ENCODE peak calls at places on chromosome 19, in ten cellular contexts. A is heart right ventricle, X is H9, U is uterus, K is BE2C, E is PC-9, B is upper lobe of right lung, S is fibroblast of lung, J is body of pancreas, H is psoas muscle. N is an unnamed sample.

GRCh38 chr19:11025006-11025405 is 64.2 kb downstream of the SMARCA4 start:
- DNase-seq in A (no peak), X (no peak), U (no peak), K (no peak), E (no peak), B (no peak), S (no peak), J (no peak), H (no peak), N (no peak)

GRCh38 chr19:19256072-19256969 is 16.8 kb downstream of the TM6SF2 start:
- DNase-seq in A (no peak), X (no peak), U (no peak), K (peak; percentile 24), E (no peak), B (no peak), S (no peak), J (no peak), H (no peak), N (no peak)

GRCh38 chr19:37966211-37967072 is 59.4 kb downstream of the SIPA1L3 start:
- DNase-seq in A (no peak), X (no peak), U (no peak), K (no peak), E (no peak), B (peak; percentile 55), S (no peak), J (no peak), H (no peak), N (no peak)

GRCh38 chr19:18349524-18350128 is 9.2 kb downstream of the PGPEP1 start:
- DNase-seq in A (peak; percentile 48), X (no peak), U (peak; percentile 53), K (peak; percentile 72), E (peak; percentile 63), B (peak; percentile 80), S (peak; percentile 69), J (peak; percentile 69), H (peak; percentile 60), N (peak; percentile 31)

GRCh38 chr19:409515-410242 is 732 bp upstream of the C2CD4C start:
- DNase-seq in A (no peak), X (no peak), U (no peak), K (no peak), E (no peak), B (peak; percentile 60), S (no peak), J (no peak), H (no peak), N (no peak)

GRCh38 chr19:19185853-19186728 is 5.9 kb downstream of the BORCS8 start:
- DNase-seq in A (no peak), X (peak; percentile 91), U (no peak), K (peak; percentile 73), E (peak; percentile 53), B (no peak), S (peak; percentile 23), J (peak; percentile 24), H (no peak), N (peak; percentile 50)

GRCh38 chr19:4980087-4980486 is 11.2 kb downstream of the KDM4B start:
- DNase-seq in A (no peak), X (no peak), U (no peak), K (no peak), E (no peak), B (no peak), S (no peak), J (no peak), H (no peak), N (no peak)

GRCh38 chr19:46040952-46041500 is at the start of gene IGFL4:
- DNase-seq in A (no peak), X (no peak), U (no peak), K (no peak), E (peak; percentile 80), B (no peak), S (peak; percentile 14), J (no peak), H (no peak), N (no peak)

GRCh38 chr19:1237754-1238372 is at the start of gene CBARP:
- DNase-seq in A (no peak), X (no peak), U (peak; percentile 44), K (peak; percentile 72), E (no peak), B (peak; percentile 66), S (no peak), J (no peak), H (peak; percentile 51), N (peak; percentile 46)

GRCh38 chr19:53394522-53394973 is 401 bp upstream of the ZNF765 start:
- DNase-seq in A (peak; percentile 61), X (peak; percentile 83), U (peak; percentile 58), K (peak; percentile 33), E (peak; percentile 40), B (peak; percentile 68), S (no peak), J (peak; percentile 49), H (peak; percentile 59), N (no peak)

GRCh38 chr19:22144394-22144793 is 52.4 kb downstream of the ZNF676 start:
- DNase-seq in A (no peak), X (no peak), U (no peak), K (peak; percentile 10), E (no peak), B (no peak), S (peak; percentile 32), J (no peak), H (no peak), N (no peak)

GRCh38 chr19:50607874-50608785 is 31.6 kb downstream of the SYT3 start:
- DNase-seq in A (peak; percentile 72), X (peak; percentile 100), U (peak; percentile 59), K (peak; percentile 98), E (no peak), B (peak; percentile 94), S (peak; percentile 42), J (peak; percentile 82), H (peak; percentile 58), N (peak; percentile 78)

GRCh38 chr19:3671680-3672574 is 28.3 kb downstream of the PIP5K1C start:
- DNase-seq in A (no peak), X (no peak), U (peak; percentile 49), K (no peak), E (no peak), B (no peak), S (peak; percentile 25), J (no peak), H (no peak), N (no peak)

GRCh38 chr19:47344425-47344824 is 4.7 kb upstream of the DHX34 start:
- DNase-seq in A (no peak), X (no peak), U (no peak), K (no peak), E (no peak), B (no peak), S (no peak), J (no peak), H (no peak), N (no peak)

DNA sequence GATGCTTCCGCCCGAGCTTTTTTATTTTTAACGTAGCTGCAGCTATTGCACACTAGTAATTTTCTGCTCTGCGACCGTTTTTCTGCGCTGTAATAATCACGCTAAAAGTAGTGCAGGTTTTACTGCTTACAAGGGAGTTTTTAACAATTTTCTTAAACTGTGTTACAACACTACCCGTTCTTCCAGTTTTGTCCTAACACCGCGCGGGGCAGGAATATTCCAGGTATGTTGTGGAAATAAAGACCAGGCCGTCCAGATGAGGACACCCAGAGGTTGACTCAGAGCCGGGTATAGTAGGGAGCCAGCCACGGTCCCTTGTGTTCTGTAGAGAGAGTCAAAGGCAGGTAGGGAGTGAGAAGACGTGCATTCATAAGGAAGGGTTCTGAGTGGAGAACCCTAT is 21.7 kb downstream of the ZNF274 start:
- DNase-seq in A (no peak), X (no peak), U (no peak), K (no peak), E (no peak), B (no peak), S (no peak), J (no peak), H (no peak), N (no peak)
- H3K9me3 ChIP-seq in A (peaks cover 100% of the 10 kb centered on the region), X (peaks cover 62% of the 10 kb centered on the region), U (peaks cover 100% of the 10 kb centered on the region), K (peaks cover 15% of the 10 kb centered on the region), E (peaks cover 99% of the 10 kb centered on the region), B (peaks cover 100% of the 10 kb centered on the region), S (peaks cover 9% of the 10 kb centered on the region), J (peaks cover 99% of the 10 kb centered on the region), H (peaks cover 100% of the 10 kb centered on the region), N (peaks cover 18% of the 10 kb centered on the region)

DNA sequence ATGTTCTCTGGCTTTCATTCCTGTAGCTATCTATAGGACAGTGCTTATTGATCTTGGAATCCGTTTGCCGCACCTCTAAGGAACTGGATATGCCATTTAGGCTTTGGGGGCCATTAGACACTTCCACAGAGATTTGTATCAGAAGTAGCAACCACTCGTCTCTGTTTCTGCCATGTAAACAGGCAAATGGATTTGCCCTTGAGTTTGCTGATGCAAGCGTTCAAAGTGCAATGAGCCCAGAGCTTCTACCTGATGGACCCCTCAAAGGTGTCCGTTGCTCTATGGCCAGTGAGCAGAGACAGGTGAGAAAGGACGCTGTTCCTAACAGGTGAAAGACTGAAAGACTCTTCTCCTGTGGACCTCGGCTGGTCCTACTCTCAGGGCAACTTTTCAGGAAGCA is 302.9 kb downstream of the ZNF536 start:
- DNase-seq in A (no peak), X (no peak), U (no peak), K (no peak), E (no peak), B (no peak), S (no peak), J (no peak), H (no peak), N (no peak)
- H3K9me3 ChIP-seq in A (no peaks in the 10 kb centered on the region), X (no peaks in the 10 kb centered on the region), U (no peaks in the 10 kb centered on the region), K (no peaks in the 10 kb centered on the region), E (no peaks in the 10 kb centered on the region), B (no peaks in the 10 kb centered on the region), S (no peaks in the 10 kb centered on the region), J (no peaks in the 10 kb centered on the region), H (no peaks in the 10 kb centered on the region), N (no peaks in the 10 kb centered on the region)

GRCh38 chr19:23475477-23475876 is 80.2 kb upstream of the ZNF91 start:
- DNase-seq in A (no peak), X (no peak), U (no peak), K (no peak), E (no peak), B (no peak), S (no peak), J (no peak), H (no peak), N (no peak)
- H3K9me3 ChIP-seq in A (no peaks in the 10 kb centered on the region), X (peaks cover 43% of the 10 kb centered on the region), U (no peaks in the 10 kb centered on the region), K (no peaks in the 10 kb centered on the region), E (peaks cover 30% of the 10 kb centered on the region), B (no peaks in the 10 kb centered on the region), S (no peaks in the 10 kb centered on the region), J (peaks cover 19% of the 10 kb centered on the region), H (no peaks in the 10 kb centered on the region), N (no peaks in the 10 kb centered on the region)

GRCh38 chr19:34757441-34757840 is 15.6 kb downstream of the ZNF599 start:
- DNase-seq in A (no peak), X (no peak), U (no peak), K (no peak), E (no peak), B (no peak), S (no peak), J (no peak), H (no peak), N (no peak)
- H3K9me3 ChIP-seq in A (peaks cover 100% of the 10 kb centered on the region), X (peaks cover 76% of the 10 kb centered on the region), U (peaks cover 41% of the 10 kb centered on the region), K (peaks cover 13% of the 10 kb centered on the region), E (peaks cover 66% of the 10 kb centered on the region), B (peaks cover 85% of the 10 kb centered on the region), S (peaks cover 5% of the 10 kb centered on the region), J (peaks cover 62% of the 10 kb centered on the region), H (peaks cover 86% of the 10 kb centered on the region), N (peaks cover 15% of the 10 kb centered on the region)

GRCh38 chr19:36876993-36877938 is 26.6 kb downstream of the ZNF345 start:
- DNase-seq in A (no peak), X (no peak), U (no peak), K (no peak), E (no peak), B (no peak), S (peak; percentile 5), J (no peak), H (no peak), N (no peak)
- H3K9me3 ChIP-seq in A (peaks cover 100% of the 10 kb centered on the region), X (peaks cover 60% of the 10 kb centered on the region), U (peaks cover 97% of the 10 kb centered on the region), K (peaks cover 4% of the 10 kb centered on the region), E (peaks cover 75% of the 10 kb centered on the region), B (peaks cover 96% of the 10 kb centered on the region), S (no peaks in the 10 kb centered on the region), J (peaks cover 61% of the 10 kb centered on the region), H (peaks cover 97% of the 10 kb centered on the region), N (peaks cover 9% of the 10 kb centered on the region)